ENCODE peak calls at places on chromosome 4, in five cellular contexts. One of them, this sample, is unnamed.

GRCh38 chr4:75844151-75844662 is 58.0 kb downstream of the PPEF2 start:
- DNase-seq in SK-N-SH: no peak
- DNase-seq in HepG2: peak
- DNase-seq in K562: no peak
- DNase-seq in GM12878: no peak
- DNase-seq in this sample: no peak

GRCh38 chr4:28921886-28922285 is 1798.3 kb upstream of the PCDH7 start:
- DNase-seq in SK-N-SH: no peak
- DNase-seq in HepG2: no peak
- DNase-seq in K562: no peak
- DNase-seq in GM12878: no peak
- DNase-seq in this sample: no peak

GRCh38 chr4:85747871-85748491 is 273.0 kb downstream of the ARHGAP24 start:
- DNase-seq in SK-N-SH: peak
- DNase-seq in HepG2: peak
- DNase-seq in K562: peak
- DNase-seq in GM12878: no peak
- DNase-seq in this sample: peak

GRCh38 chr4:109989044-109989443 is 76.4 kb downstream of the EGF start:
- DNase-seq in SK-N-SH: no peak
- DNase-seq in HepG2: no peak
- DNase-seq in K562: no peak
- DNase-seq in GM12878: no peak
- DNase-seq in this sample: no peak

GRCh38 chr4:47213106-47213505 is 181.7 kb downstream of the GABRB1 start:
- DNase-seq in SK-N-SH: no peak
- DNase-seq in HepG2: no peak
- DNase-seq in K562: no peak
- DNase-seq in GM12878: no peak
- DNase-seq in this sample: no peak

GRCh38 chr4:169902658-169903345 is 123.4 kb downstream of the MFAP3L start:
- DNase-seq in SK-N-SH: no peak
- DNase-seq in HepG2: peak
- DNase-seq in K562: no peak
- DNase-seq in GM12878: no peak
- DNase-seq in this sample: no peak

GRCh38 chr4:73599182-73599581 is 21.1 kb downstream of the RASSF6 start:
- DNase-seq in SK-N-SH: no peak
- DNase-seq in HepG2: peak
- DNase-seq in K562: peak
- DNase-seq in GM12878: no peak
- DNase-seq in this sample: no peak

GRCh38 chr4:182222766-182223165 is 20.4 kb upstream of the TENM3 start:
- DNase-seq in SK-N-SH: no peak
- DNase-seq in HepG2: no peak
- DNase-seq in K562: no peak
- DNase-seq in GM12878: no peak
- DNase-seq in this sample: no peak

GRCh38 chr4:103099691-103100392 is at the start of gene BDH2:
- DNase-seq in SK-N-SH: peak
- DNase-seq in HepG2: peak
- DNase-seq in K562: peak
- DNase-seq in GM12878: peak
- DNase-seq in this sample: peak

GRCh38 chr4:168744021-168744420 is 247.2 kb downstream of the PALLD start:
- DNase-seq in SK-N-SH: no peak
- DNase-seq in HepG2: peak
- DNase-seq in K562: no peak
- DNase-seq in GM12878: no peak
- DNase-seq in this sample: no peak

GRCh38 chr4:66331761-66332160 is 661.5 kb upstream of the EPHA5 start:
- DNase-seq in SK-N-SH: no peak
- DNase-seq in HepG2: no peak
- DNase-seq in K562: no peak
- DNase-seq in GM12878: no peak
- DNase-seq in this sample: no peak

GRCh38 chr4:134632056-134632455 is 430.5 kb upstream of the PABPC4L start:
- DNase-seq in SK-N-SH: no peak
- DNase-seq in HepG2: no peak
- DNase-seq in K562: no peak
- DNase-seq in GM12878: no peak
- DNase-seq in this sample: no peak

GRCh38 chr4:140312101-140312500 is 61.3 kb upstream of the SCOC start:
- DNase-seq in SK-N-SH: no peak
- DNase-seq in HepG2: no peak
- DNase-seq in K562: no peak
- DNase-seq in GM12878: no peak
- DNase-seq in this sample: no peak

GRCh38 chr4:113657834-113658233 is 103.7 kb downstream of the CAMK2D start:
- DNase-seq in SK-N-SH: no peak
- DNase-seq in HepG2: no peak
- DNase-seq in K562: no peak
- DNase-seq in GM12878: no peak
- DNase-seq in this sample: no peak

GRCh38 chr4:68110441-68110840 is 19.2 kb downstream of the TMPRSS11F start:
- DNase-seq in SK-N-SH: no peak
- DNase-seq in HepG2: no peak
- DNase-seq in K562: no peak
- DNase-seq in GM12878: no peak
- DNase-seq in this sample: no peak

GRCh38 chr4:75845992-75846391 is 56.3 kb downstream of the PPEF2 start:
- DNase-seq in SK-N-SH: no peak
- DNase-seq in HepG2: no peak
- DNase-seq in K562: no peak
- DNase-seq in GM12878: no peak
- DNase-seq in this sample: no peak

DNA sequence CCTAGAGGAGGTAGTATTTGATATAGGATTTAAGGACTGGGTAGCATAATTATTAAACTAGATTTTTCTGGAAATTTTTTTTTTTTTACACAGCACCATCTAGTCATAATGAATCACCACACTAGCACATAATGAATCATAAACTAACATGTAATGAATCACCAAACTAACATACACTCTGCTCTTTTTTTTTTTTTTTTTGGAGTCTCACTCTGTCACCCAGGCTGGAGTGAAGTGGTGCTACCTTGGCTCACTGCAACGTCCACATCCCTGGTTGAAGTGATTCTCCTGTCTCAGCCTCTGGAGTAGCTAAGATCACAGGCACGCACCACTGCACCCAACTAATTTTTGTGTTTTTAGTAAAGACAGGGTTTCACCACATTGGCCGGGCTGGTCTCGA is 92.5 kb downstream of the FAM13A start:
- DNase-seq in SK-N-SH: no peak
- DNase-seq in HepG2: no peak
- DNase-seq in K562: no peak
- DNase-seq in GM12878: no peak
- DNase-seq in this sample: no peak
- TF ChIP-seq FOXM1 in SK-N-SH: no peak
- TF ChIP-seq FOXM1 in HepG2: no peak
- TF ChIP-seq FOXM1 in K562: no peak
- TF ChIP-seq FOXM1 in GM12878: no peak
- TF ChIP-seq FOXM1 in this sample: no peak

GRCh38 chr4:62431513-62431912 is 1231.4 kb downstream of the ADGRL3 start:
- DNase-seq in SK-N-SH: no peak
- DNase-seq in HepG2: no peak
- DNase-seq in K562: no peak
- DNase-seq in GM12878: no peak
- DNase-seq in this sample: no peak
- TF ChIP-seq FOXM1 in SK-N-SH: no peak
- TF ChIP-seq FOXM1 in HepG2: no peak
- TF ChIP-seq FOXM1 in K562: no peak
- TF ChIP-seq FOXM1 in GM12878: peak
- TF ChIP-seq FOXM1 in this sample: no peak

GRCh38 chr4:183798921-183799307 is 106.2 kb upstream of the STOX2 start:
- DNase-seq in SK-N-SH: no peak
- DNase-seq in HepG2: no peak
- DNase-seq in K562: no peak
- DNase-seq in GM12878: no peak
- DNase-seq in this sample: no peak
- TF ChIP-seq FOXM1 in SK-N-SH: no peak
- TF ChIP-seq FOXM1 in HepG2: no peak
- TF ChIP-seq FOXM1 in K562: no peak
- TF ChIP-seq FOXM1 in GM12878: no peak
- TF ChIP-seq FOXM1 in this sample: no peak

DNA sequence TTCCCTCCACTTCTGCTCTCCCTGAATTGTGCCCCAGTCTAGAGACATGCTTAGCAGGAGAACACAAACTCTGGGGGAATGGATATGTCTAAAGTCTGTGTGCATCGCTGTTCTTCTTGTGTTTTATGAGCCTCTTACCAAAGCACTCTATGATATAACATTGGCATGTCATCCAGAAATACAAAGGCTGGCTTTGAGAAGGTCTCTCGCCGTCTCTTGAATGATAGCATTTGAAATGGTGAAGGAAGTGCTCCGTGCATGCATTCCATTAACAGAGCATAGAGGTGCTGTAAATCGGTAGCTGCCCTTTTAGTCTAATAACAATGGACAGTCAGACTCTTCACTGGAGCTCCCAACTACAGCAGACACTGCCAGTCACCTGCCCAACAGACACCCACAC is 7.1 kb upstream of the FAM149A start:
- DNase-seq in SK-N-SH: no peak
- DNase-seq in HepG2: no peak
- DNase-seq in K562: no peak
- DNase-seq in GM12878: no peak
- DNase-seq in this sample: no peak
- TF ChIP-seq FOXM1 in SK-N-SH: no peak
- TF ChIP-seq FOXM1 in HepG2: no peak
- TF ChIP-seq FOXM1 in K562: no peak
- TF ChIP-seq FOXM1 in GM12878: no peak
- TF ChIP-seq FOXM1 in this sample: no peak

DNA sequence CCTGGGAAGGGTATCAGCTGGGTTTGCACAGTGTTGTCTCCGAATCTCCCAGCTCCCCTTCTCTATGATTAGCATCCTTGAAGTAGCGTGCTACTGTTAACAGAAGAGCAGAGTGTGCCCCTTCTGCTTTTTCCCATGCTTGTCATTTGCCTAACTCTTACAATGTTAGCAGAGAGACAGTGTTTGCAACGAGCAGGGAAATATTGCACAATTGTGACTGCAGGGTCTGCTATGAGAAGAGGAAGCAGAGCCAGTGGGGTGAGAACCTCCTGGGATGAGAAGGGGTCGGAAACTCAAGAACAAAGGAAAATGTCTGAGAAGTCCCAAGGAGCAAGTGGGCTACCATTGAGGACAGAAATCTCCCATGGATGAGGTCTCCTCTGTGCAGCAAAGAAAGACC is 7.8 kb upstream of the CHRNA9 start:
- DNase-seq in SK-N-SH: no peak
- DNase-seq in HepG2: no peak
- DNase-seq in K562: no peak
- DNase-seq in GM12878: no peak
- DNase-seq in this sample: no peak
- TF ChIP-seq FOXM1 in SK-N-SH: no peak
- TF ChIP-seq FOXM1 in HepG2: no peak
- TF ChIP-seq FOXM1 in K562: no peak
- TF ChIP-seq FOXM1 in GM12878: no peak
- TF ChIP-seq FOXM1 in this sample: no peak

GRCh38 chr4:183830438-183830985 is 74.6 kb upstream of the STOX2 start:
- DNase-seq in SK-N-SH: no peak
- DNase-seq in HepG2: no peak
- DNase-seq in K562: no peak
- DNase-seq in GM12878: no peak
- DNase-seq in this sample: no peak
- TF ChIP-seq FOXM1 in SK-N-SH: no peak
- TF ChIP-seq FOXM1 in HepG2: no peak
- TF ChIP-seq FOXM1 in K562: no peak
- TF ChIP-seq FOXM1 in GM12878: no peak
- TF ChIP-seq FOXM1 in this sample: no peak